ENCODE peak calls at places on chromosomes 5 and 9, in five cellular contexts. Q, A, E, R and I are unnamed samples. For H3K4me1, the result is how much of the 10 kb centered on the place peaks cover.

GRCh38 chr9:91395553-91396470 is 27.8 kb downstream of the NFIL3 start:
- DNase-seq in E (no peak), A (no peak), Q (no peak), R (peak), I (no peak)

GRCh38 chr5:64680289-64680688 is 10.0 kb upstream of the SHISAL2B start:
- DNase-seq in E (peak), R (no peak), Q (no peak), A (no peak), I (no peak)

GRCh38 chr9:33101104-33101951 is 24.9 kb upstream of the SMU1 start:
- DNase-seq in R (peak), E (no peak), Q (no peak), A (no peak), I (no peak)

GRCh38 chr5:61167382-61167781 is 5.1 kb upstream of the SMIM15 start:
- DNase-seq in R (peak), Q (peak), E (peak), A (no peak), I (no peak)

GRCh38 chr9:137412431-137412830 is 10.5 kb downstream of the EXD3 start:
- DNase-seq in E (no peak), R (no peak), Q (no peak), A (no peak), I (peak)

GRCh38 chr9:133869674-133870419 is 122.3 kb downstream of the VAV2 start:
- DNase-seq in E (no peak), Q (peak), A (no peak), R (peak), I (no peak)

GRCh38 chr5:170892201-170892600 is 30.4 kb downstream of the RANBP17 start:
- DNase-seq in E (no peak), R (peak), Q (no peak), A (no peak), I (no peak)

GRCh38 chr5:25006734-25007133 is 362.0 kb upstream of the CDH10 start:
- DNase-seq in E (no peak), A (no peak), Q (no peak), R (peak), I (no peak)

GRCh38 chr9:15211160-15211993 is 95.6 kb downstream of the TTC39B start:
- DNase-seq in A (peak), R (peak), Q (peak), E (peak), I (no peak)

GRCh38 chr5:9858043-9858442 is 227.9 kb upstream of the TAS2R1 start:
- DNase-seq in Q (no peak), E (no peak), R (no peak), A (no peak), I (no peak)

GRCh38 chr9:78144663-78145377 is 91.1 kb upstream of the CEP78 start:
- DNase-seq in R (peak), Q (no peak), E (no peak), A (no peak), I (no peak)

GRCh38 chr9:87342743-87343142 is 154.9 kb upstream of the DAPK1 start:
- DNase-seq in Q (no peak), E (no peak), R (no peak), A (no peak), I (peak)

GRCh38 chr5:91707521-91707841 is 324.4 kb upstream of the ARRDC3 start:
- DNase-seq in Q (no peak), R (no peak), A (no peak), E (no peak), I (no peak)

GRCh38 chr5:51625224-51625968 is 242.1 kb downstream of the ISL1 start:
- DNase-seq in Q (no peak), A (no peak), R (no peak), E (no peak), I (no peak)

GRCh38 chr9:71285191-71285656 is 163.8 kb upstream of the TRPM3 start:
- DNase-seq in E (peak), A (peak), Q (peak), R (peak), I (no peak)

GRCh38 chr5:96318569-96319100 is 114.4 kb downstream of the PCSK1 start:
- DNase-seq in R (no peak), E (no peak), A (no peak), Q (no peak), I (no peak)

GRCh38 chr5:178348356-178349146 is 115.9 kb upstream of the PHYKPL start:
- DNase-seq in Q (peak), R (no peak), E (no peak), A (no peak), I (peak)

GRCh38 chr5:5270958-5271605 is 131.0 kb downstream of the ADAMTS16 start:
- DNase-seq in R (peak), A (peak), Q (peak), E (peak), I (peak)

GRCh38 chr9:88587182-88587581 is 52.2 kb downstream of the NXNL2 start:
- DNase-seq in R (no peak), E (no peak), A (no peak), Q (no peak), I (no peak)

GRCh38 chr5:139787568-139788293 is 7.9 kb upstream of the PSD2 start:
- DNase-seq in E (peak), Q (peak), R (peak), A (peak), I (peak)

GRCh38 chr5:176368726-176369125 is 3.4 kb downstream of the ARL10 start:
- DNase-seq in R (no peak), A (no peak), E (no peak), Q (no peak), I (no peak)

GRCh38 chr5:9765421-9765820 is 135.3 kb upstream of the TAS2R1 start:
- DNase-seq in E (no peak), R (peak), Q (peak), A (no peak), I (no peak)

GRCh38 chr5:55456216-55456895 is 78.4 kb downstream of the PLPP1 start:
- DNase-seq in R (peak), A (no peak), E (no peak), Q (no peak), I (no peak)

GRCh38 chr5:109685916-109686315 is 3.8 kb upstream of the MAN2A1 start:
- DNase-seq in R (no peak), E (no peak), A (no peak), Q (no peak), I (no peak)

GRCh38 chr5:43315262-43315661 is 2.0 kb upstream of the HMGCS1 start:
- DNase-seq in Q (no peak), R (peak), A (peak), E (no peak), I (no peak)

GRCh38 chr5:137738947-137739346 is 3.1 kb upstream of the KLHL3 start:
- DNase-seq in R (peak), E (no peak), Q (no peak), A (no peak), I (no peak)

GRCh38 chr5:168747987-168748777 is 169.0 kb upstream of the PANK3 start:
- DNase-seq in R (no peak), Q (peak), A (peak), E (peak), I (no peak)

GRCh38 chr5:76714771-76715483 is 999 bp upstream of the F2R start:
- DNase-seq in A (no peak), R (no peak), E (peak), Q (peak), I (peak)

GRCh38 chr9:87855061-87855460 is 27.6 kb upstream of the SPATA31E1 start:
- DNase-seq in Q (no peak), E (peak), R (no peak), A (no peak), I (no peak)

GRCh38 chr9:20403346-20403745 is 219.0 kb downstream of the MLLT3 start:
- DNase-seq in R (no peak), A (no peak), E (no peak), Q (no peak), I (no peak)

GRCh38 chr5:115433918-115434317 is 110.7 kb downstream of the FEM1C start:
- DNase-seq in R (no peak), Q (no peak), E (no peak), A (no peak), I (no peak)

GRCh38 chr5:116970318-116970717 is 395.7 kb upstream of the SEMA6A start:
- DNase-seq in Q (peak), E (no peak), A (no peak), R (no peak), I (no peak)

GRCh38 chr5:44952376-44952775 is 143.6 kb downstream of the MRPS30 start:
- DNase-seq in A (peak), E (peak), Q (peak), R (peak), I (no peak)

DNA sequence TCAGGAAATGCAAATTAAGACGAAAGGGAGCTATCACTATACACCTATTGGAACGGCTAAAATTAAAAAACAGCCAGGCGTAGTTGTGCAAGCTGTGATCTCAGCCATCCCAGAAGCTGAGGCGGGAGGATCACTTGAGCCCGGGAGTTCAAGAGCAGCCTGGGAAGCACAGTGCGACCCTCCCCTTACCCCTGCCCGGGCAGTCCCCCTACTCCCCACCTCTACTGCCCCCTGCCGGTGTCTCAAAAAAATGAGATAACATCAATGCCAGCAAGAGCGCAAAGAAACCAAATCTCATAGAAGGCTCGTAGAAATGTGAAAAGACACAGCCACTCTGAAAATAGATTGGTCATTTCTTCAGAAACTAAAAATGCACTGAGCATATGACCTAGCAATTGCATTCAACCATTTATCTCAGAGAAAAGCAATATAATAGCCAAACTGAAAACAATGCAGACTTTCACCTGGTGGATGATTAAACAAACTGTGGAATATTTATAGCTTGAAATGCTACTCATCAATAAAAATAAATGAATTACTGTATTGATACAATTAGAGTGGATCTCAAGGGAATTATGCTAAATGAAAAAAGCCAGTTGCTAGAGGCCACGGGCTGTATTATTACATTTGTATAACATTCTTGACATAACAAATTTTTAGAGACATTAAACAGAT is 20.6 kb downstream of the OR2V2 start:
- DNase-seq in A (no peak), E (peak), R (no peak), Q (peak), I (no peak)
- H3K9ac ChIP-seq in A (peak), E (no peak), R (no peak), Q (no peak), I (no peak)

DNA sequence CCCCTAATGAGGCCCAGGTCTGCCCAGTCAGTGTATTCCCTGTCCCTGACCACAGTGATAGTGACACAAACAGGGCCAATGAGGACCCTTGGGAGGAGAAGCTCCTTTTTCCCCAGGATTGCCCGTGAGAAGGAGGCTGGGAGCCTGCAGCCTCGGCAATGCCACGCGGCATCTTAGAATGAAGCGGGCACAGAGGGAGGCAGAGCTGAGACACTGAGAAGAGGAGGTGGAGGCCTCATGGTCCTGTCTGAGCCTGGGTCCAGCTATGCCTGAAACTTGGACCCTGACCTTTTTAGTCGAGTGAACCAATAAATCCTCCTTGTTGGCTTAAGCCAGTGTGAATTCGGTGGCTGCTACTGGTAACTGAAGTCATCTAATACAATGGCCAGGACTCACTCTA is 28.4 kb downstream of the STC2 start:
- DNase-seq in Q (no peak), A (no peak), R (no peak), E (no peak), I (no peak)
- H3K4me1 ChIP-seq in Q (under half), A (under half), R (under half), E (under half), I (under half)

DNA sequence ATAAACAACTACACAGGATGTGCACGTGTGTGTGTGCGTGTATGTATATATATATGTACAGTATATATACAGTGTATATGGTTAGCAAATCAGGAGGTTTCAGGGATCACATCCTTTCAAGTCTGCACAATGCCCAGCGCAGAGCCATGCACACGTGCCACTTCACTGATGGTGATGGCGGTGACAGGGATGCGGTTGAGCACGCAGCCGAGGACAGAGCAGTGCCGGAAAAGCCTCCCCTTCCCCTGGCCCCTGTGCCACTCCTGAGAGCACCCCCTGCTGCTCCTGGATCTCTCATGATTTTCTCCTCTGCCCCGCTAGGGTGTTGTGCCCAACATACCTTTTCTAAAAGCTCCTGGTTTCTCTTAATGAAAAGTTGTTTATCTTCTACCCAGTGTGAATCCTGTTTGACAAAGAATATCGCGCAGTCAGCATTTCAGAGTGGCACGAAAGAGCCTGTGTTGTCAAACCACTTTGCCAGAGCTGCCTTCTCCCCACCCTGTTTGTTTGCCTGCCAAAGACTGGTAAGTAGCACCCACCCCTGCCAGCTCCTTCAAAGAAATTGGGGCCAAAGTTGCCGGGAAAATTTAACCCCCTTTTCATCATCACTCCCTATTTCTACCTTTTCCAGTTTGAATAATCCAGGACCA is 126.1 kb upstream of the DPYSL3 start:
- DNase-seq in Q (no peak), R (no peak), E (no peak), A (no peak), I (no peak)
- H3K4me3 ChIP-seq in Q (no peak), R (no peak), E (no peak), A (no peak), I (no peak)

DNA sequence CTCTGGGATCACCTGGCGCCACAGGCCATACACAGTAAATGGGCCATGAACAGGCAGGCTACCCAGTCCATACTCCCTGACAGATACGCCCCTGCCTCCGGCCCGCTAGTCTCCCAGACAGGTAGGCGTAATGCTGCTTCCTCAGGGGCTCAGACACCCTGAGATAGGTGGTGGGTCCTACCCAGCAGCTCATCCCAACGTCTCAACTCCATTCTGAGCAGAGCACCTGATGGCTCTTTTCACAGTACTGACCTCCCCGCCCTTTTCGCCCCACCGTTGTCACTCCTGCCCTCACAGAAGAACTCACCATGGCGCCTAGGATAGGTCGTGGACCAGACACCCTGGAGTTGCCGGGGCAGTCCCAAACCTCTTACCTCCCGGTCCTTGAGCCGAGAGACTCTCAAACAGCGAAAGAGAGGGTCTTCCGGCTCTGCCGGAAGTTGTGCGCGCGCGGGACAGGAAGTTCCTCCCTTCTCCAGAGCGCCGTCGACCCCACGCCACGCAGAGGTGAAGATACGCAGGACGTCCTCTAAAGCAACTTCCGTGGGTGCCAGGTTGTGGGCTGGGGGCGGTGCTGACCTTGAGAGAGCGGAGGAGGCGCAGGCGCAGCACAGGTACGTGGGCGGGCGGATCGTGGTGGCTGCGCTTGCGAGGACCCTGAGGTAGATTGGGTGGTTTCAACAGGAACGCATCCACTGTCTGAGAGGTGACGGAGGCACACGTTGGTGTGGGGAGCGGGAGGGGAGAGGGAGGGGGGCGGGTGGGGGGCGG is at the start of gene TMEM161B:
- DNase-seq in R (peak), E (peak), A (peak), Q (peak), I (peak)
- H3K9ac ChIP-seq in R (peak), E (peak), A (peak), Q (peak), I (peak)

DNA sequence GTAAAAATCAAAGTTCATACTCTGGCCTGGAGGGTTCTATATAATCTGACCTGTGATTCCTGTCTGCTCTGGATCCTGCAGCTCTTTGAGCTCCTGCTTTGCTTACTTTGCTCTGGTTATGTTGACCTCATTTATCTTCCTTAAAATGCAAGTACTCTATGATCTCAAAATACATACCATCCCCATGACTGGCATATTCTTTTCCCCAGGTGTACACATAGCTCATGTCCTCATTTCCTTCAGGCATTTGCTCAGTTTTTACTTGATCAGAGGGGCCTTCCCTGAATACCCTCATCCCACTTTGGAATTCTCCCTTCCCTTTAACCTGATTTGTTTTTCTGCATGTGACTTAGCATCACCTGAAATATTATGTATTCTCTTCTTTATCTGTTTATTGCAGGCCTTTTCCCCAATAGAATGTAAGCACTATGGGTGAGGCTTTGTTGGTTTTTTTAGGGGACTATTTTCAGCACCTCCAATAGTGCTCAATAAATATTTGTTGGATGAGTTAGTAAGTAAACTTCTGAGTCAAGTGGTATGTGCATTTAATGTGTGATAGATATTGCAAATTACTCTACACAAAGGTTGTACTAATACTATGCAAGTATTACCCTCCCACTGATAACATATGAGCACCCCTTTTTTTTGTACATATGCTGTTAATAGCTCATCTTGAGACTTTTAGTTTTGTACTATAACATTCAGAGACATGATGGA is 211.5 kb downstream of the NMUR2 start:
- DNase-seq in E (no peak), R (no peak), Q (no peak), A (no peak), I (no peak)
- H3K4me1 ChIP-seq in E (under half), R (under half), Q (under half), A (under half), I (under half)

DNA sequence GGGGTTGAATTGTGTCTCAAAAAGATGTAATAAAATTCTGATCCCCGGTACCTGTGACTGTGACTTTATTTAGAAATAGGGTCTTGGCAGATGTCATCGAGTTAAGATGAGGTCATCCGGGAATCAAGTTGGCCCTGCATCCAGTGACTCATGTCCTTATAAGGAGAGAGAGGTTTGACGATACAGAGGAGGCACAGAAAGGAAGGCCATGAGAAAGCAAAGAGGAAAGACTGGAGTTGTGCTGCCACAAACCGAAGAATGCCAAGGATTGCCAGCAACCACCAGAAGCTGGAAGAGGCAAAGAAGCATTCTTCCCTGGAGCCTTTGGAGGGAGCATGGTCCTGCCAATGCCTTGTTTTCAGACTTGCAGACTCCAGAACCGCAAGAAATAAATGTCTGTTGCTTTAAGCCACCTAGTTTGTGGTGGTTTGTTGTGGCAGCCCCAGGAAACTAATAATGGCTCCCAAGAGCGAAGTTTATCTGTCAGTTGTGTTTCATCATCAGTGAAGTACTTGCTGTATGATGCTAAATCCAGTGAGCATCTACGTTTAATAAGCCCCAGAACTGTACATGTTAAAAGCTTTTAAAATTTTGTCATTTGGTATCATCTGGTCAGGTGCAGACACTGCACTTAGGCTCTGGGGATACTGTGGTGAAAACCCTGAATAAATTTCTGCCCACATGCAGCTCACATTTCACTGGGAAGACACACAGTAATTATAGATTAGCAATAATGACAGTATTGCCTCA is 114.8 kb downstream of the TLE4 start:
- DNase-seq in Q (no peak), E (no peak), R (peak), A (no peak), I (no peak)
- H3K4me3 ChIP-seq in Q (no peak), E (no peak), R (no peak), A (no peak), I (no peak)